ENCODE peak calls at places on chromosome 17, in five cellular contexts. One of them, this sample, is unnamed. For H3K9me3, the result is how much of the 10 kb centered on the place peaks cover.

GRCh38 chr17:27494192-27495091 is 38.2 kb downstream of the KSR1 start:
- DNase-seq in mammary epithelial cell: peak
- DNase-seq in tibial artery: peak
- DNase-seq in IMR-90: peak
- DNase-seq in fibroblast of lung: peak
- DNase-seq in this sample: peak

GRCh38 chr17:15945493-15946209 is 721 bp downstream of the ADORA2B start:
- DNase-seq in mammary epithelial cell: peak
- DNase-seq in tibial artery: no peak
- DNase-seq in IMR-90: peak
- DNase-seq in fibroblast of lung: peak
- DNase-seq in this sample: no peak

GRCh38 chr17:75240394-75241142 is 20.8 kb downstream of the GGA3 start:
- DNase-seq in mammary epithelial cell: no peak
- DNase-seq in tibial artery: no peak
- DNase-seq in IMR-90: peak
- DNase-seq in fibroblast of lung: peak
- DNase-seq in this sample: peak

GRCh38 chr17:28620010-28620409 is 6.0 kb upstream of the RSKR start:
- DNase-seq in mammary epithelial cell: no peak
- DNase-seq in tibial artery: no peak
- DNase-seq in IMR-90: no peak
- DNase-seq in fibroblast of lung: no peak
- DNase-seq in this sample: no peak

GRCh38 chr17:19766421-19767270 is 18.5 kb upstream of the ALDH3A1 start:
- DNase-seq in mammary epithelial cell: peak
- DNase-seq in tibial artery: peak
- DNase-seq in IMR-90: peak
- DNase-seq in fibroblast of lung: peak
- DNase-seq in this sample: peak

GRCh38 chr17:72122668-72123495 is 2.1 kb downstream of the SOX9 start:
- DNase-seq in mammary epithelial cell: peak
- DNase-seq in tibial artery: peak
- DNase-seq in IMR-90: peak
- DNase-seq in fibroblast of lung: peak
- DNase-seq in this sample: no peak

GRCh38 chr17:75869282-75870141 is 8.9 kb downstream of the TRIM47 start:
- DNase-seq in mammary epithelial cell: peak
- DNase-seq in tibial artery: peak
- DNase-seq in IMR-90: peak
- DNase-seq in fibroblast of lung: peak
- DNase-seq in this sample: no peak

GRCh38 chr17:38715216-38715943 is 10.3 kb downstream of the MLLT6 start:
- DNase-seq in mammary epithelial cell: no peak
- DNase-seq in tibial artery: no peak
- DNase-seq in IMR-90: no peak
- DNase-seq in fibroblast of lung: no peak
- DNase-seq in this sample: no peak

GRCh38 chr17:28953444-28954118 is 2.3 kb upstream of the PHF12 start:
- DNase-seq in mammary epithelial cell: peak
- DNase-seq in tibial artery: peak
- DNase-seq in IMR-90: peak
- DNase-seq in fibroblast of lung: no peak
- DNase-seq in this sample: peak

GRCh38 chr17:17609121-17609520 is 17.6 kb upstream of the PEMT start:
- DNase-seq in mammary epithelial cell: no peak
- DNase-seq in tibial artery: no peak
- DNase-seq in IMR-90: no peak
- DNase-seq in fibroblast of lung: no peak
- DNase-seq in this sample: no peak

GRCh38 chr17:17714261-17714866 is 33.1 kb downstream of the RAI1 start:
- DNase-seq in mammary epithelial cell: no peak
- DNase-seq in tibial artery: no peak
- DNase-seq in IMR-90: no peak
- DNase-seq in fibroblast of lung: no peak
- DNase-seq in this sample: no peak

GRCh38 chr17:51641999-51642398 is 381.7 kb downstream of the UTP18 start:
- DNase-seq in mammary epithelial cell: no peak
- DNase-seq in tibial artery: no peak
- DNase-seq in IMR-90: no peak
- DNase-seq in fibroblast of lung: no peak
- DNase-seq in this sample: no peak

GRCh38 chr17:52737071-52737470 is 578.6 kb upstream of the CA10 start:
- DNase-seq in mammary epithelial cell: no peak
- DNase-seq in tibial artery: no peak
- DNase-seq in IMR-90: no peak
- DNase-seq in fibroblast of lung: no peak
- DNase-seq in this sample: no peak

GRCh38 chr17:50533720-50534148 is 1.2 kb downstream of the EPN3 start:
- DNase-seq in mammary epithelial cell: no peak
- DNase-seq in tibial artery: no peak
- DNase-seq in IMR-90: peak
- DNase-seq in fibroblast of lung: peak
- DNase-seq in this sample: peak

GRCh38 chr17:19975601-19976000 is 2.0 kb downstream of the AKAP10 start:
- DNase-seq in mammary epithelial cell: no peak
- DNase-seq in tibial artery: no peak
- DNase-seq in IMR-90: no peak
- DNase-seq in fibroblast of lung: no peak
- DNase-seq in this sample: no peak

GRCh38 chr17:8585911-8586310 is 44.6 kb downstream of the MYH10 start:
- DNase-seq in mammary epithelial cell: no peak
- DNase-seq in tibial artery: no peak
- DNase-seq in IMR-90: no peak
- DNase-seq in fibroblast of lung: no peak
- DNase-seq in this sample: no peak

GRCh38 chr17:59331929-59332889 is 754 bp downstream of the YPEL2 start:
- DNase-seq in mammary epithelial cell: peak
- DNase-seq in tibial artery: peak
- DNase-seq in IMR-90: no peak
- DNase-seq in fibroblast of lung: no peak
- DNase-seq in this sample: peak

GRCh38 chr17:31645351-31645750 is 213.7 kb downstream of the COPRS start:
- DNase-seq in mammary epithelial cell: no peak
- DNase-seq in tibial artery: no peak
- DNase-seq in IMR-90: no peak
- DNase-seq in fibroblast of lung: no peak
- DNase-seq in this sample: no peak
- H3K9me3 ChIP-seq in mammary epithelial cell: under half
- H3K9me3 ChIP-seq in tibial artery: under half
- H3K9me3 ChIP-seq in IMR-90: under half
- H3K9me3 ChIP-seq in fibroblast of lung: under half
- H3K9me3 ChIP-seq in this sample: under half

DNA sequence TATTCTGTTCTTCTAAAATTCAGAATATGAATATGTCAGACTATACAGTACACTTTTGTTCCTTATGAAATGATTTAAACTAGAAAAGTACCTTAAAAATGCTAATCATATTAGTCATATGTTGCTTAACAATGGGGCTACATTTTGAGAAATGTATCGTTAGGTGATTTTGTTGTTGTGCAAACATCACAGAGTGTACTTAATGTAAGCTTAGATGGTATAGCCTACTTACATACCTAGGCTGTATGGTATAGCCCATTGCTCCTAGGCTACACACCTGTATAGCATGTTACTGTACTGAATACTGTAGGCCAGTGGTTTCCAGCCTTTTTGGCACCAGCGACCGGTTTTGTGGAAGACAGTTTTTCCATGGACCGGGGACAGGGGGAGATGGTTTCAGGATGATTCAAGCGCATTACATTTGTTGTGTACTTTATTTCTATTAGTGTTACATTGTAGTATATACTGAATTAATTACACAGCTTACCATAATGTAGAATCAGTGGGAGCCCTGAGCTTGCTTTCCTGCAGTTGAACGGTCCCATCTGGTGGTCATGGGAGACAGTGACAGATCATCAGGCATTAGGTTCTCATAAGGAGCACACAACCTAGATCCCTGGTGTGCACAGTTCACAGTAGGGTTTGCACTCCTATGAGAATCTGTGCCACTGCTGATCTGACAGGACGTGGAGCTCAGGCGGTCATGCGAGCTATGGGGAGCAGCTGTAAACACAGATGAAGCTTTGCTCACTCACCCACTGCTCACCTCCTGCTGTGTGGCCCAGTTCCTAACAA is 35.0 kb upstream of the MRC2 start:
- DNase-seq in mammary epithelial cell: peak
- DNase-seq in tibial artery: no peak
- DNase-seq in IMR-90: peak
- DNase-seq in fibroblast of lung: no peak
- DNase-seq in this sample: no peak
- TF ChIP-seq CTCF in mammary epithelial cell: no peak
- TF ChIP-seq CTCF in tibial artery: no peak
- TF ChIP-seq CTCF in IMR-90: peak
- TF ChIP-seq CTCF in fibroblast of lung: no peak
- TF ChIP-seq CTCF in this sample: no peak

GRCh38 chr17:60491771-60492170 is 34.3 kb downstream of the APPBP2 start:
- DNase-seq in mammary epithelial cell: no peak
- DNase-seq in tibial artery: no peak
- DNase-seq in IMR-90: no peak
- DNase-seq in fibroblast of lung: no peak
- DNase-seq in this sample: no peak
- H3K9me3 ChIP-seq in mammary epithelial cell: under half
- H3K9me3 ChIP-seq in tibial artery: under half
- H3K9me3 ChIP-seq in IMR-90: under half
- H3K9me3 ChIP-seq in fibroblast of lung: under half
- H3K9me3 ChIP-seq in this sample: under half

GRCh38 chr17:68910256-68910705 is 44.9 kb downstream of the ABCA8 start:
- DNase-seq in mammary epithelial cell: peak
- DNase-seq in tibial artery: no peak
- DNase-seq in IMR-90: peak
- DNase-seq in fibroblast of lung: peak
- DNase-seq in this sample: no peak

GRCh38 chr17:68909066-68909465 is 46.1 kb downstream of the ABCA8 start:
- DNase-seq in mammary epithelial cell: peak
- DNase-seq in tibial artery: peak
- DNase-seq in IMR-90: peak
- DNase-seq in fibroblast of lung: peak
- DNase-seq in this sample: peak

GRCh38 chr17:68908045-68908444 is 47.1 kb downstream of the ABCA8 start:
- DNase-seq in mammary epithelial cell: no peak
- DNase-seq in tibial artery: no peak
- DNase-seq in IMR-90: no peak
- DNase-seq in fibroblast of lung: no peak
- DNase-seq in this sample: no peak

GRCh38 chr17:68903294-68903693 is 51.9 kb downstream of the ABCA8 start:
- DNase-seq in mammary epithelial cell: no peak
- DNase-seq in tibial artery: no peak
- DNase-seq in IMR-90: no peak
- DNase-seq in fibroblast of lung: no peak
- DNase-seq in this sample: no peak

GRCh38 chr17:68906638-68907037 is 48.6 kb downstream of the ABCA8 start:
- DNase-seq in mammary epithelial cell: peak
- DNase-seq in tibial artery: no peak
- DNase-seq in IMR-90: peak
- DNase-seq in fibroblast of lung: peak
- DNase-seq in this sample: no peak
- TF ChIP-seq CTCF in mammary epithelial cell: peak
- TF ChIP-seq CTCF in tibial artery: no peak
- TF ChIP-seq CTCF in IMR-90: peak
- TF ChIP-seq CTCF in fibroblast of lung: no peak
- TF ChIP-seq CTCF in this sample: peak

DNA sequence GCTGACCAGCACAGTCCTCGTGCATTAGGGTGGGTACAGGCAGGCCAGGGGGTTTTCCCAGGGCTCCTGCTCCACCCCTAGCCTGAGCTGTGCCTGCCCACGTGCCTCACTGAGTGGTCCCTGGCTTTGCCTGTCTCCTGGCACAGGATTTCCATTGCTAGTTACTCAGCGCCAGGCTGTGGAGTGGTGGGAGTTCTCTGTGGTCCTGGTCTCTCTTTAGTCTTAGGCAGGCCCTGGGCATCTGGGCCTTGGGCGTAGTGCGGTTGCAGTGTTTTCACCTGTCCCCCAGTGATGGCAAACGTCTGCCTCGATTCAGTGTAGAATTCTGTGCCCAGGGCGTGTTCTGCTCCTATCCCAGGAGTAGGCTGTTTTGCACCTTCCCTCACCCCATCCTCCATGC is 86.1 kb downstream of the RPTOR start:
- DNase-seq in mammary epithelial cell: no peak
- DNase-seq in tibial artery: no peak
- DNase-seq in IMR-90: no peak
- DNase-seq in fibroblast of lung: no peak
- DNase-seq in this sample: no peak
- H3K9me3 ChIP-seq in mammary epithelial cell: under half
- H3K9me3 ChIP-seq in tibial artery: under half
- H3K9me3 ChIP-seq in IMR-90: under half
- H3K9me3 ChIP-seq in fibroblast of lung: under half
- H3K9me3 ChIP-seq in this sample: under half

This sample was measured in adrenal gland.